ENCODE peak calls at places on chromosomes 4 and X, in five cellular contexts. One of them, this sample, is unnamed.

GRCh38 chrX:17610788-17611187 is 126.5 kb upstream of the SCML1 start:
- DNase-seq in AG09319: no peak
- DNase-seq in epithelial cell of prostate: no peak
- DNase-seq in cerebellum: no peak
- DNase-seq in cerebellar cortex: no peak
- DNase-seq in this sample: no peak

GRCh38 chr4:172683016-172683415 is 485.6 kb upstream of the GALNT7 start:
- DNase-seq in epithelial cell of prostate: no peak
- DNase-seq in cerebellar cortex: no peak
- DNase-seq in AG09319: no peak
- DNase-seq in cerebellum: no peak
- DNase-seq in this sample: no peak

GRCh38 chr4:87068591-87069021 is 133.8 kb downstream of the AFF1 start:
- DNase-seq in AG09319: no peak
- DNase-seq in cerebellum: no peak
- DNase-seq in cerebellar cortex: no peak
- DNase-seq in epithelial cell of prostate: no peak
- DNase-seq in this sample: peak

GRCh38 chr4:6951880-6952381 is 42.3 kb downstream of the TBC1D14 start:
- DNase-seq in epithelial cell of prostate: no peak
- DNase-seq in cerebellum: no peak
- DNase-seq in AG09319: no peak
- DNase-seq in cerebellar cortex: no peak
- DNase-seq in this sample: no peak

GRCh38 chr4:23654791-23655190 is 235.1 kb downstream of the PPARGC1A start:
- DNase-seq in cerebellar cortex: no peak
- DNase-seq in AG09319: no peak
- DNase-seq in epithelial cell of prostate: no peak
- DNase-seq in cerebellum: no peak
- DNase-seq in this sample: no peak

GRCh38 chrX:49846004-49846403 is 16.9 kb downstream of the PAGE4 start:
- DNase-seq in AG09319: no peak
- DNase-seq in cerebellum: no peak
- DNase-seq in epithelial cell of prostate: no peak
- DNase-seq in cerebellar cortex: no peak
- DNase-seq in this sample: no peak

GRCh38 chr4:40190880-40191815 is 5.7 kb upstream of the RHOH start:
- DNase-seq in AG09319: no peak
- DNase-seq in cerebellum: no peak
- DNase-seq in epithelial cell of prostate: peak
- DNase-seq in cerebellar cortex: no peak
- DNase-seq in this sample: no peak

GRCh38 chr4:114005569-114006442 is 26.4 kb upstream of the ARSJ start:
- DNase-seq in cerebellum: peak
- DNase-seq in cerebellar cortex: peak
- DNase-seq in AG09319: no peak
- DNase-seq in epithelial cell of prostate: no peak
- DNase-seq in this sample: no peak

GRCh38 chr4:83552924-83553323 is 17.0 kb downstream of the GPAT3 start:
- DNase-seq in epithelial cell of prostate: no peak
- DNase-seq in AG09319: no peak
- DNase-seq in cerebellum: no peak
- DNase-seq in cerebellar cortex: no peak
- DNase-seq in this sample: no peak

GRCh38 chr4:49000806-49001205 is 14.7 kb downstream of the CWH43 start:
- DNase-seq in cerebellar cortex: no peak
- DNase-seq in epithelial cell of prostate: peak
- DNase-seq in cerebellum: no peak
- DNase-seq in AG09319: no peak
- DNase-seq in this sample: no peak

GRCh38 chr4:16757080-16757521 is 141.3 kb downstream of the LDB2 start:
- DNase-seq in AG09319: no peak
- DNase-seq in cerebellum: no peak
- DNase-seq in epithelial cell of prostate: no peak
- DNase-seq in cerebellar cortex: no peak
- DNase-seq in this sample: peak